ENCODE peak calls at places on chromosomes 13 and 19, in eight cellular contexts. One of them, this sample, is unnamed.

GRCh38 chr13:71499944-71500514 is 367.0 kb downstream of the DACH1 start:
- DNase-seq in colonic mucosa: no peak
- DNase-seq in heart left ventricle: no peak
- DNase-seq in stomach: no peak
- DNase-seq in Jurkat, Clone E6-1: no peak
- DNase-seq in GM23248: no peak
- DNase-seq in mucosa of descending colon: no peak
- DNase-seq in left ventricle myocardium inferior: no peak
- DNase-seq in this sample: no peak

GRCh38 chr13:98972627-98973026 is 5.2 kb downstream of the DOCK9 start:
- DNase-seq in colonic mucosa: no peak
- DNase-seq in heart left ventricle: no peak
- DNase-seq in stomach: no peak
- DNase-seq in Jurkat, Clone E6-1: no peak
- DNase-seq in GM23248: peak; percentile 57
- DNase-seq in mucosa of descending colon: no peak
- DNase-seq in left ventricle myocardium inferior: no peak
- DNase-seq in this sample: peak; percentile 83

GRCh38 chr13:46052314-46053161 is at the start of gene ZC3H13:
- DNase-seq in colonic mucosa: peak; percentile 96
- DNase-seq in heart left ventricle: peak; percentile 93
- DNase-seq in stomach: peak; percentile 95
- DNase-seq in Jurkat, Clone E6-1: peak; percentile 95
- DNase-seq in GM23248: peak; percentile 99
- DNase-seq in mucosa of descending colon: peak; percentile 97
- DNase-seq in left ventricle myocardium inferior: peak; percentile 92
- DNase-seq in this sample: peak; percentile 97

GRCh38 chr19:49592486-49593232 is 1.7 kb downstream of the PRR12 start:
- DNase-seq in colonic mucosa: peak; percentile 58
- DNase-seq in heart left ventricle: no peak
- DNase-seq in stomach: no peak
- DNase-seq in Jurkat, Clone E6-1: peak; percentile 51
- DNase-seq in GM23248: peak; percentile 52
- DNase-seq in mucosa of descending colon: peak; percentile 41
- DNase-seq in left ventricle myocardium inferior: no peak
- DNase-seq in this sample: peak; percentile 19

GRCh38 chr13:91576590-91576989 is 178.2 kb downstream of the GPC5 start:
- DNase-seq in colonic mucosa: peak; percentile 19
- DNase-seq in heart left ventricle: no peak
- DNase-seq in stomach: no peak
- DNase-seq in Jurkat, Clone E6-1: peak; percentile 26
- DNase-seq in GM23248: no peak
- DNase-seq in mucosa of descending colon: peak; percentile 22
- DNase-seq in left ventricle myocardium inferior: no peak
- DNase-seq in this sample: no peak

GRCh38 chr13:95624020-95624419 is 20.5 kb downstream of the DZIP1 start:
- DNase-seq in colonic mucosa: peak; percentile 29
- DNase-seq in heart left ventricle: no peak
- DNase-seq in stomach: no peak
- DNase-seq in Jurkat, Clone E6-1: peak; percentile 33
- DNase-seq in GM23248: peak; percentile 73
- DNase-seq in mucosa of descending colon: peak; percentile 32
- DNase-seq in left ventricle myocardium inferior: no peak
- DNase-seq in this sample: peak; percentile 82

GRCh38 chr19:29520390-29520789 is 5.4 kb upstream of the VSTM2B start:
- DNase-seq in colonic mucosa: no peak
- DNase-seq in heart left ventricle: no peak
- DNase-seq in stomach: no peak
- DNase-seq in Jurkat, Clone E6-1: no peak
- DNase-seq in GM23248: no peak
- DNase-seq in mucosa of descending colon: no peak
- DNase-seq in left ventricle myocardium inferior: no peak
- DNase-seq in this sample: no peak

GRCh38 chr19:10431254-10431942 is 11.1 kb downstream of the PDE4A start:
- DNase-seq in colonic mucosa: peak; percentile 50
- DNase-seq in heart left ventricle: no peak
- DNase-seq in stomach: peak; percentile 44
- DNase-seq in Jurkat, Clone E6-1: no peak
- DNase-seq in GM23248: peak; percentile 47
- DNase-seq in mucosa of descending colon: peak; percentile 68
- DNase-seq in left ventricle myocardium inferior: peak; percentile 32
- DNase-seq in this sample: no peak

GRCh38 chr19:33422369-33423180 is 49.1 kb downstream of the CEBPG start:
- DNase-seq in colonic mucosa: no peak
- DNase-seq in heart left ventricle: no peak
- DNase-seq in stomach: no peak
- DNase-seq in Jurkat, Clone E6-1: no peak
- DNase-seq in GM23248: no peak
- DNase-seq in mucosa of descending colon: no peak
- DNase-seq in left ventricle myocardium inferior: no peak
- DNase-seq in this sample: no peak

GRCh38 chr13:25253702-25254101 is 33.6 kb downstream of the MTMR6 start:
- DNase-seq in colonic mucosa: peak; percentile 36
- DNase-seq in heart left ventricle: no peak
- DNase-seq in stomach: no peak
- DNase-seq in Jurkat, Clone E6-1: no peak
- DNase-seq in GM23248: peak; percentile 70
- DNase-seq in mucosa of descending colon: no peak
- DNase-seq in left ventricle myocardium inferior: no peak
- DNase-seq in this sample: peak; percentile 12

GRCh38 chr13:98672947-98673545 is 79.4 kb downstream of the SLC15A1 start:
- DNase-seq in colonic mucosa: peak; percentile 72
- DNase-seq in heart left ventricle: peak; percentile 66
- DNase-seq in stomach: peak; percentile 73
- DNase-seq in Jurkat, Clone E6-1: peak; percentile 50
- DNase-seq in GM23248: peak; percentile 87
- DNase-seq in mucosa of descending colon: peak; percentile 81
- DNase-seq in left ventricle myocardium inferior: peak; percentile 44
- DNase-seq in this sample: peak; percentile 86

GRCh38 chr19:8399681-8400188 is 9.6 kb downstream of the RAB11B start:
- DNase-seq in colonic mucosa: no peak
- DNase-seq in heart left ventricle: no peak
- DNase-seq in stomach: no peak
- DNase-seq in Jurkat, Clone E6-1: no peak
- DNase-seq in GM23248: no peak
- DNase-seq in mucosa of descending colon: no peak
- DNase-seq in left ventricle myocardium inferior: no peak
- DNase-seq in this sample: no peak

GRCh38 chr13:87172166-87172825 is 498.9 kb upstream of the SLITRK5 start:
- DNase-seq in colonic mucosa: no peak
- DNase-seq in heart left ventricle: no peak
- DNase-seq in stomach: no peak
- DNase-seq in Jurkat, Clone E6-1: no peak
- DNase-seq in GM23248: peak; percentile 14
- DNase-seq in mucosa of descending colon: no peak
- DNase-seq in left ventricle myocardium inferior: no peak
- DNase-seq in this sample: peak; percentile 6

GRCh38 chr19:35407619-35408018 is 36.8 kb downstream of the GPR42 start:
- DNase-seq in colonic mucosa: no peak
- DNase-seq in heart left ventricle: no peak
- DNase-seq in stomach: no peak
- DNase-seq in Jurkat, Clone E6-1: no peak
- DNase-seq in GM23248: no peak
- DNase-seq in mucosa of descending colon: no peak
- DNase-seq in left ventricle myocardium inferior: no peak
- DNase-seq in this sample: no peak

GRCh38 chr13:104809483-104809882 is 1726.0 kb downstream of the EFNB2 start:
- DNase-seq in colonic mucosa: no peak
- DNase-seq in heart left ventricle: no peak
- DNase-seq in stomach: no peak
- DNase-seq in Jurkat, Clone E6-1: no peak
- DNase-seq in GM23248: no peak
- DNase-seq in mucosa of descending colon: no peak
- DNase-seq in left ventricle myocardium inferior: no peak
- DNase-seq in this sample: peak; percentile 93

GRCh38 chr19:51719251-51719901 is 4.4 kb downstream of the HAS1 start:
- DNase-seq in colonic mucosa: no peak
- DNase-seq in heart left ventricle: no peak
- DNase-seq in stomach: no peak
- DNase-seq in Jurkat, Clone E6-1: no peak
- DNase-seq in GM23248: no peak
- DNase-seq in mucosa of descending colon: no peak
- DNase-seq in left ventricle myocardium inferior: no peak
- DNase-seq in this sample: no peak

GRCh38 chr13:71867101-71867814 is at the start of gene DACH1:
- DNase-seq in colonic mucosa: peak; percentile 80
- DNase-seq in heart left ventricle: peak; percentile 70
- DNase-seq in stomach: peak; percentile 28
- DNase-seq in Jurkat, Clone E6-1: peak; percentile 27
- DNase-seq in GM23248: peak; percentile 35
- DNase-seq in mucosa of descending colon: peak; percentile 77
- DNase-seq in left ventricle myocardium inferior: peak; percentile 45
- DNase-seq in this sample: peak; percentile 62

GRCh38 chr19:37466798-37467607 is at the start of gene ZNF569:
- DNase-seq in colonic mucosa: peak; percentile 93
- DNase-seq in heart left ventricle: peak; percentile 90
- DNase-seq in stomach: peak; percentile 90
- DNase-seq in Jurkat, Clone E6-1: peak; percentile 95
- DNase-seq in GM23248: peak; percentile 96
- DNase-seq in mucosa of descending colon: peak; percentile 96
- DNase-seq in left ventricle myocardium inferior: peak; percentile 88
- DNase-seq in this sample: peak; percentile 98

GRCh38 chr13:44837250-44837649 is 152.0 kb downstream of the NUFIP1 start:
- DNase-seq in colonic mucosa: no peak
- DNase-seq in heart left ventricle: no peak
- DNase-seq in stomach: no peak
- DNase-seq in Jurkat, Clone E6-1: no peak
- DNase-seq in GM23248: peak; percentile 66
- DNase-seq in mucosa of descending colon: no peak
- DNase-seq in left ventricle myocardium inferior: no peak
- DNase-seq in this sample: peak; percentile 60

GRCh38 chr19:19468424-19469050 is 46.8 kb downstream of the TSSK6 start:
- DNase-seq in colonic mucosa: no peak
- DNase-seq in heart left ventricle: no peak
- DNase-seq in stomach: no peak
- DNase-seq in Jurkat, Clone E6-1: no peak
- DNase-seq in GM23248: peak; percentile 45
- DNase-seq in mucosa of descending colon: no peak
- DNase-seq in left ventricle myocardium inferior: no peak
- DNase-seq in this sample: no peak

GRCh38 chr13:36763322-36763721 is 55.7 kb upstream of the RFXAP start:
- DNase-seq in colonic mucosa: no peak
- DNase-seq in heart left ventricle: no peak
- DNase-seq in stomach: no peak
- DNase-seq in Jurkat, Clone E6-1: no peak
- DNase-seq in GM23248: no peak
- DNase-seq in mucosa of descending colon: no peak
- DNase-seq in left ventricle myocardium inferior: no peak
- DNase-seq in this sample: peak; percentile 33

GRCh38 chr19:41224632-41225031 is 5.6 kb downstream of the AXL start:
- DNase-seq in colonic mucosa: no peak
- DNase-seq in heart left ventricle: no peak
- DNase-seq in stomach: no peak
- DNase-seq in Jurkat, Clone E6-1: no peak
- DNase-seq in GM23248: no peak
- DNase-seq in mucosa of descending colon: no peak
- DNase-seq in left ventricle myocardium inferior: no peak
- DNase-seq in this sample: no peak
- H3K4me3 ChIP-seq in colonic mucosa: no peak overlapping the region
- H3K4me3 ChIP-seq in heart left ventricle: no peak overlapping the region
- H3K4me3 ChIP-seq in stomach: no peak overlapping the region
- H3K4me3 ChIP-seq in Jurkat, Clone E6-1: no peak overlapping the region
- H3K4me3 ChIP-seq in GM23248: peak overlapping the region; percentile 44
- H3K4me3 ChIP-seq in mucosa of descending colon: no peak overlapping the region
- H3K4me3 ChIP-seq in left ventricle myocardium inferior: no peak overlapping the region
- H3K4me3 ChIP-seq in this sample: no peak overlapping the region

GRCh38 chr19:12695090-12695489 is 1.3 kb downstream of the FBXW9 start:
- DNase-seq in colonic mucosa: no peak
- DNase-seq in heart left ventricle: no peak
- DNase-seq in stomach: no peak
- DNase-seq in Jurkat, Clone E6-1: no peak
- DNase-seq in GM23248: no peak
- DNase-seq in mucosa of descending colon: no peak
- DNase-seq in left ventricle myocardium inferior: no peak
- DNase-seq in this sample: no peak
- H3K4me3 ChIP-seq in colonic mucosa: no peak overlapping the region
- H3K4me3 ChIP-seq in heart left ventricle: no peak overlapping the region
- H3K4me3 ChIP-seq in stomach: no peak overlapping the region
- H3K4me3 ChIP-seq in Jurkat, Clone E6-1: no peak overlapping the region
- H3K4me3 ChIP-seq in GM23248: peak overlapping the region; percentile 75
- H3K4me3 ChIP-seq in mucosa of descending colon: no peak overlapping the region
- H3K4me3 ChIP-seq in left ventricle myocardium inferior: no peak overlapping the region
- H3K4me3 ChIP-seq in this sample: no peak overlapping the region

DNA sequence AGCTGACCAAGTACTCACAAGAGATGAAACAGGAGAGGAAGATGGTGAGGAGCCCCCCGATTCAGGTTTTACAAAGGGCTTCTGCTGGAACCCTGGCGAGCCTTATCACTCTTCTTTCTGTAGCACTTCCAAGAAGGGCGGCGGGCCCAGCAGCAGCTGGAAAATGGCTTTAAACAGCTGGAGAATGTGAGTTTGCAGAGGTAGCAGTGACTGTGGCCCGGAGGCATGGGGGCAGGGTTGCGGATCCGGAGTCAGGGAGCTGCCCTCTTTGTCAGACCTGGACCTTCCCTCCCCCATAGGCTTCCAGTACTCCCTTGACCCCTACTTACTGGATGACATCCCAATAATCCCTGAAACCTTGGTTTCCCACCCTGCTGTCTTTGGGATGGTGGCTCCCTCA is 3.6 kb downstream of the TRIP10 start:
- DNase-seq in colonic mucosa: no peak
- DNase-seq in heart left ventricle: no peak
- DNase-seq in stomach: no peak
- DNase-seq in Jurkat, Clone E6-1: no peak
- DNase-seq in GM23248: no peak
- DNase-seq in mucosa of descending colon: no peak
- DNase-seq in left ventricle myocardium inferior: no peak
- DNase-seq in this sample: no peak
- H3K4me3 ChIP-seq in colonic mucosa: no peak overlapping the region
- H3K4me3 ChIP-seq in heart left ventricle: no peak overlapping the region
- H3K4me3 ChIP-seq in stomach: no peak overlapping the region
- H3K4me3 ChIP-seq in Jurkat, Clone E6-1: no peak overlapping the region
- H3K4me3 ChIP-seq in GM23248: no peak overlapping the region
- H3K4me3 ChIP-seq in mucosa of descending colon: no peak overlapping the region
- H3K4me3 ChIP-seq in left ventricle myocardium inferior: peak overlapping the region; percentile 35
- H3K4me3 ChIP-seq in this sample: no peak overlapping the region

GRCh38 chr13:80441968-80442367 is 101.0 kb upstream of the SPRY2 start:
- DNase-seq in colonic mucosa: no peak
- DNase-seq in heart left ventricle: no peak
- DNase-seq in stomach: no peak
- DNase-seq in Jurkat, Clone E6-1: no peak
- DNase-seq in GM23248: no peak
- DNase-seq in mucosa of descending colon: no peak
- DNase-seq in left ventricle myocardium inferior: no peak
- DNase-seq in this sample: no peak

GRCh38 chr13:80438521-80438920 is 97.6 kb upstream of the SPRY2 start:
- DNase-seq in colonic mucosa: no peak
- DNase-seq in heart left ventricle: no peak
- DNase-seq in stomach: no peak
- DNase-seq in Jurkat, Clone E6-1: no peak
- DNase-seq in GM23248: no peak
- DNase-seq in mucosa of descending colon: no peak
- DNase-seq in left ventricle myocardium inferior: no peak
- DNase-seq in this sample: no peak

GRCh38 chr13:80442613-80443012 is 101.7 kb upstream of the SPRY2 start:
- DNase-seq in colonic mucosa: no peak
- DNase-seq in heart left ventricle: no peak
- DNase-seq in stomach: no peak
- DNase-seq in Jurkat, Clone E6-1: no peak
- DNase-seq in GM23248: no peak
- DNase-seq in mucosa of descending colon: no peak
- DNase-seq in left ventricle myocardium inferior: no peak
- DNase-seq in this sample: no peak

GRCh38 chr13:80436571-80437169 is 95.7 kb upstream of the SPRY2 start:
- DNase-seq in colonic mucosa: no peak
- DNase-seq in heart left ventricle: peak; percentile 41
- DNase-seq in stomach: no peak
- DNase-seq in Jurkat, Clone E6-1: no peak
- DNase-seq in GM23248: no peak
- DNase-seq in mucosa of descending colon: peak; percentile 3
- DNase-seq in left ventricle myocardium inferior: no peak
- DNase-seq in this sample: peak; percentile 68

GRCh38 chr13:80437212-80437611 is 96.3 kb upstream of the SPRY2 start:
- DNase-seq in colonic mucosa: no peak
- DNase-seq in heart left ventricle: no peak
- DNase-seq in stomach: no peak
- DNase-seq in Jurkat, Clone E6-1: no peak
- DNase-seq in GM23248: no peak
- DNase-seq in mucosa of descending colon: no peak
- DNase-seq in left ventricle myocardium inferior: no peak
- DNase-seq in this sample: no peak
- H3K4me3 ChIP-seq in colonic mucosa: no peak overlapping the region
- H3K4me3 ChIP-seq in heart left ventricle: no peak overlapping the region
- H3K4me3 ChIP-seq in stomach: no peak overlapping the region
- H3K4me3 ChIP-seq in Jurkat, Clone E6-1: no peak overlapping the region
- H3K4me3 ChIP-seq in GM23248: no peak overlapping the region
- H3K4me3 ChIP-seq in mucosa of descending colon: no peak overlapping the region
- H3K4me3 ChIP-seq in left ventricle myocardium inferior: no peak overlapping the region
- H3K4me3 ChIP-seq in this sample: no peak overlapping the region

This sample was measured in choroid plexus epithelial cell.